ENCODE peak calls at places on chromosomes 4 and X, in six cellular contexts. W is M059J; S is HFFc6; D is NCI-H2081; F is OCI-LY7; R is stimulated activated CD8-positive, alpha-beta memory T cell treated with anti-CD3 and anti-CD28 coated beads, Interleukin-2, amount 100 ng/mL, for 48 hours. T is an unnamed sample.

GRCh38 chr4:29259556-29259955 is 1460.6 kb upstream of the PCDH7 start:
- DNase-seq in D (no peak), F (no peak), S (no peak), R (no peak), W (peak; percentile 52), T (no peak)

GRCh38 chr4:105751718-105752299 is 43.2 kb downstream of the GSTCD start:
- DNase-seq in W (no peak), F (no peak), R (no peak), S (no peak), D (no peak), T (no peak)

GRCh38 chrX:137234651-137235402 is 201.0 kb upstream of the GPR101 start:
- DNase-seq in D (no peak), W (no peak), S (no peak), R (no peak), F (no peak), T (no peak)

GRCh38 chr4:108320066-108320465 is 151.3 kb upstream of the LEF1 start:
- DNase-seq in R (no peak), S (no peak), W (peak; percentile 5), D (no peak), F (no peak), T (no peak)

GRCh38 chr4:4574792-4575191 is 32.9 kb upstream of the STX18 start:
- DNase-seq in F (no peak), W (peak; percentile 56), S (peak; percentile 47), D (no peak), R (no peak), T (peak; percentile 85)

GRCh38 chrX:47231167-47231566 is 1.6 kb upstream of the USP11 start:
- DNase-seq in D (no peak), S (no peak), W (no peak), R (no peak), F (no peak), T (no peak)

GRCh38 chr4:101621120-101621519 is 169.4 kb upstream of the BANK1 start:
- DNase-seq in F (no peak), W (peak; percentile 50), R (no peak), S (peak; percentile 14), D (no peak), T (peak; percentile 40)

GRCh38 chr4:101102114-101102752 is 245.1 kb downstream of the PPP3CA start:
- DNase-seq in F (no peak), W (peak; percentile 39), D (peak; percentile 38), S (peak; percentile 20), R (no peak), T (peak; percentile 77)

GRCh38 chr4:118265312-118266144 is 87.3 kb downstream of the PRSS12 start:
- DNase-seq in D (no peak), W (no peak), F (no peak), R (peak; percentile 22), S (no peak), T (peak; percentile 57)